ENCODE peak calls at places on chromosomes 1 and 21, in four cellular contexts. One of them, this sample, is unnamed.

GRCh38 chr1:15220825-15221431 is 26.1 kb upstream of the FHAD1 start:
- DNase-seq in CD8-positive, alpha-beta T cell: no peak
- DNase-seq in suprapubic skin: no peak
- DNase-seq in AG10803: no peak
- DNase-seq in this sample: no peak

GRCh38 chr21:21146587-21147373 is 148.6 kb downstream of the NCAM2 start:
- DNase-seq in suprapubic skin: no peak
- DNase-seq in CD8-positive, alpha-beta T cell: no peak
- DNase-seq in AG10803: no peak
- DNase-seq in this sample: no peak

GRCh38 chr21:45056917-45057560 is 17.3 kb upstream of the ADARB1 start:
- DNase-seq in suprapubic skin: no peak
- DNase-seq in CD8-positive, alpha-beta T cell: no peak
- DNase-seq in AG10803: peak
- DNase-seq in this sample: no peak

GRCh38 chr21:44331650-44332306 is 7.4 kb downstream of the CFAP410 start:
- DNase-seq in suprapubic skin: no peak
- DNase-seq in CD8-positive, alpha-beta T cell: no peak
- DNase-seq in AG10803: peak
- DNase-seq in this sample: no peak

GRCh38 chr1:203268901-203269653 is 36.2 kb upstream of the BTG2 start:
- DNase-seq in AG10803: peak
- DNase-seq in suprapubic skin: no peak
- DNase-seq in CD8-positive, alpha-beta T cell: peak
- DNase-seq in this sample: no peak

GRCh38 chr1:221001167-221001566 is 121.9 kb downstream of the HLX start:
- DNase-seq in suprapubic skin: no peak
- DNase-seq in AG10803: no peak
- DNase-seq in CD8-positive, alpha-beta T cell: no peak
- DNase-seq in this sample: no peak

GRCh38 chr1:227923353-227924167 is 24.2 kb downstream of the WNT9A start:
- DNase-seq in suprapubic skin: no peak
- DNase-seq in CD8-positive, alpha-beta T cell: no peak
- DNase-seq in AG10803: no peak
- DNase-seq in this sample: no peak

GRCh38 chr1:47876587-47876963 is 120.6 kb downstream of the TRABD2B start:
- DNase-seq in suprapubic skin: no peak
- DNase-seq in CD8-positive, alpha-beta T cell: no peak
- DNase-seq in AG10803: no peak
- DNase-seq in this sample: no peak

GRCh38 chr1:216457356-216457755 is 34.1 kb upstream of the USH2A start:
- DNase-seq in AG10803: no peak
- DNase-seq in CD8-positive, alpha-beta T cell: no peak
- DNase-seq in suprapubic skin: no peak
- DNase-seq in this sample: no peak

GRCh38 chr1:158793604-158794003 is 12.6 kb upstream of the OR6N2 start:
- DNase-seq in AG10803: no peak
- DNase-seq in suprapubic skin: no peak
- DNase-seq in CD8-positive, alpha-beta T cell: peak
- DNase-seq in this sample: no peak

GRCh38 chr21:44292812-44293195 is 7.0 kb upstream of the PFKL start:
- DNase-seq in suprapubic skin: no peak
- DNase-seq in CD8-positive, alpha-beta T cell: no peak
- DNase-seq in AG10803: no peak
- DNase-seq in this sample: no peak

GRCh38 chr21:16742116-16742515 is 770.7 kb upstream of the CXADR start:
- DNase-seq in suprapubic skin: no peak
- DNase-seq in AG10803: no peak
- DNase-seq in CD8-positive, alpha-beta T cell: no peak
- DNase-seq in this sample: no peak

GRCh38 chr1:58618303-58618702 is 41.3 kb upstream of the TACSTD2 start:
- DNase-seq in suprapubic skin: peak
- DNase-seq in CD8-positive, alpha-beta T cell: no peak
- DNase-seq in AG10803: peak
- DNase-seq in this sample: peak

GRCh38 chr1:242011879-242012674 is 13.2 kb upstream of the MAP1LC3C start:
- DNase-seq in CD8-positive, alpha-beta T cell: no peak
- DNase-seq in AG10803: peak
- DNase-seq in suprapubic skin: no peak
- DNase-seq in this sample: no peak

GRCh38 chr21:38911523-38912354 is 106.0 kb downstream of the ETS2 start:
- DNase-seq in suprapubic skin: no peak
- DNase-seq in CD8-positive, alpha-beta T cell: no peak
- DNase-seq in AG10803: no peak
- DNase-seq in this sample: no peak

GRCh38 chr21:38913120-38913975 is 107.6 kb downstream of the ETS2 start:
- DNase-seq in AG10803: peak
- DNase-seq in CD8-positive, alpha-beta T cell: no peak
- DNase-seq in suprapubic skin: peak
- DNase-seq in this sample: no peak

GRCh38 chr21:38912355-38912619 is 106.6 kb downstream of the ETS2 start:
- DNase-seq in suprapubic skin: no peak
- DNase-seq in AG10803: no peak
- DNase-seq in CD8-positive, alpha-beta T cell: no peak
- DNase-seq in this sample: no peak

GRCh38 chr21:38914071-38914491 is 108.4 kb downstream of the ETS2 start:
- DNase-seq in AG10803: no peak
- DNase-seq in suprapubic skin: no peak
- DNase-seq in CD8-positive, alpha-beta T cell: no peak
- DNase-seq in this sample: no peak

DNA sequence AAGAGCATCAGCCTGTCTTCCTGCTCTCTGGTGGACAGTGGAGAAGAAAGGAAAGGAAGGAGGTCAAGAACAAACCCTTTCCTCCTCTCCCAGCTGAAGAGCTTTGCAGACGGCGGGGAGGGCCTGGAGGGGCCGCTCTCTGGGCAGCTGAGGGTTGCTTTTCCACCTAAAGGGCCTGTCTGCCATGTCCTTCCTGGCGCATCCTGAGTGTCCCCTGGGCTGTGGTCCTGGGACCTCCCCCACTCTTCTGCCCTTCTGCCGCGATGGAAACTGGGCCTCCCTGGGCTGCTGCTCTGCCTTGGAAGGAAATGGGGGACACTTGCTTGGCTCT is 107.0 kb downstream of the ETS2 start:
- DNase-seq in AG10803: no peak
- DNase-seq in CD8-positive, alpha-beta T cell: no peak
- DNase-seq in suprapubic skin: no peak
- DNase-seq in this sample: no peak
- H3K4me3 ChIP-seq in AG10803: no peak
- H3K4me3 ChIP-seq in CD8-positive, alpha-beta T cell: no peak
- H3K4me3 ChIP-seq in suprapubic skin: peak
- H3K4me3 ChIP-seq in this sample: no peak

GRCh38 chr21:42404534-42404933 is 832 bp downstream of the UBASH3A start:
- DNase-seq in suprapubic skin: peak
- DNase-seq in AG10803: no peak
- DNase-seq in CD8-positive, alpha-beta T cell: peak
- DNase-seq in this sample: no peak
- H3K4me3 ChIP-seq in suprapubic skin: no peak
- H3K4me3 ChIP-seq in AG10803: no peak
- H3K4me3 ChIP-seq in CD8-positive, alpha-beta T cell: peak
- H3K4me3 ChIP-seq in this sample: no peak

GRCh38 chr1:88773540-88774150 is 89.6 kb downstream of the PKN2 start:
- DNase-seq in AG10803: peak
- DNase-seq in suprapubic skin: no peak
- DNase-seq in CD8-positive, alpha-beta T cell: no peak
- DNase-seq in this sample: peak

GRCh38 chr1:88777604-88778149 is 93.6 kb downstream of the PKN2 start:
- DNase-seq in suprapubic skin: no peak
- DNase-seq in CD8-positive, alpha-beta T cell: no peak
- DNase-seq in AG10803: no peak
- DNase-seq in this sample: no peak

GRCh38 chr1:88779880-88780279 is 95.8 kb downstream of the PKN2 start:
- DNase-seq in suprapubic skin: no peak
- DNase-seq in CD8-positive, alpha-beta T cell: no peak
- DNase-seq in AG10803: no peak
- DNase-seq in this sample: no peak

GRCh38 chr1:88768816-88769215 is 84.7 kb downstream of the PKN2 start:
- DNase-seq in CD8-positive, alpha-beta T cell: no peak
- DNase-seq in AG10803: no peak
- DNase-seq in suprapubic skin: no peak
- DNase-seq in this sample: no peak

DNA sequence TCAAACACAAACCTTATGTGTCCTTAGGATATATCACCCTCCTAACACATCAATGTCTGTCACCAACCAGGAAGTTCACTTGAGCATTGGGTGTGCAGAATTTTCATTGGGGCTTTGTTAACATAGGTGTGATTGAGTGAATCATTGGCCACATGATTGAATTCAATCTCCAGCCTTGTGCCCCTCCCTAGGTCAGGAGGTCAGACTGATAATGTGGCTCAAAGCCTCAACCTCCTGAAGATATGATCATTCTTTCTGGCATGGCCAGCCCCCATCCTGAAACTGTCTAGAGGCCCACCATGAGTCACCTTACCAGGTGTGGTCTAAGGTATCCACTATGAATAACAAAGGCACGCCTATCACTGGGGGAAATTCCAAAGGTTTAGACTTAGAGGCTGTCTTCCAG is 90.1 kb downstream of the PKN2 start:
- DNase-seq in suprapubic skin: no peak
- DNase-seq in AG10803: no peak
- DNase-seq in CD8-positive, alpha-beta T cell: no peak
- DNase-seq in this sample: no peak
- H3K4me3 ChIP-seq in suprapubic skin: no peak
- H3K4me3 ChIP-seq in AG10803: no peak
- H3K4me3 ChIP-seq in CD8-positive, alpha-beta T cell: no peak
- H3K4me3 ChIP-seq in this sample: no peak

GRCh38 chr1:11869650-11870207 is 11.0 kb upstream of the NPPB start:
- DNase-seq in AG10803: no peak
- DNase-seq in CD8-positive, alpha-beta T cell: no peak
- DNase-seq in suprapubic skin: no peak
- DNase-seq in this sample: no peak
- H3K4me3 ChIP-seq in AG10803: no peak
- H3K4me3 ChIP-seq in CD8-positive, alpha-beta T cell: no peak
- H3K4me3 ChIP-seq in suprapubic skin: no peak
- H3K4me3 ChIP-seq in this sample: no peak

GRCh38 chr21:18661842-18662241 is 258.3 kb upstream of the TMPRSS15 start:
- DNase-seq in suprapubic skin: no peak
- DNase-seq in CD8-positive, alpha-beta T cell: no peak
- DNase-seq in AG10803: no peak
- DNase-seq in this sample: no peak
- H3K4me3 ChIP-seq in suprapubic skin: no peak
- H3K4me3 ChIP-seq in CD8-positive, alpha-beta T cell: no peak
- H3K4me3 ChIP-seq in AG10803: no peak
- H3K4me3 ChIP-seq in this sample: no peak